ENCODE peak calls at places on chromosomes 5 and 9, in four cellular contexts. R, P, Q and Z are unnamed samples.

GRCh38 chr9:16131269-16131668 is 578.4 kb downstream of the CCDC171 start:
- DNase-seq in R (no peak), P (no peak), Q (no peak), Z (peak; percentile 45)

GRCh38 chr5:146369691-146370090 is 31.1 kb downstream of the POU4F3 start:
- DNase-seq in P (no peak), Q (no peak), R (no peak), Z (no peak)

GRCh38 chr5:16489322-16489791 is 23.8 kb upstream of the ZNF622 start:
- DNase-seq in R (peak; percentile 45), Q (no peak), P (peak; percentile 21), Z (peak; percentile 44)

GRCh38 chr5:160042674-160043073 is 33.7 kb downstream of the TTC1 start:
- DNase-seq in Q (no peak), R (no peak), P (no peak), Z (no peak)

GRCh38 chr5:39619161-39619818 is 194.5 kb upstream of the DAB2 start:
- DNase-seq in R (no peak), P (no peak), Q (no peak), Z (no peak)

GRCh38 chr5:132268698-132269551 is 11.4 kb downstream of the PDLIM4 start:
- DNase-seq in R (no peak), Q (peak; percentile 54), P (no peak), Z (no peak)

GRCh38 chr5:141680751-141681201 is 1.3 kb downstream of the ARAP3 start:
- DNase-seq in R (no peak), P (no peak), Q (peak; percentile 43), Z (peak; percentile 18)

GRCh38 chr5:40485021-40485998 is 194.4 kb upstream of the PTGER4 start:
- DNase-seq in Q (no peak), R (no peak), P (no peak), Z (peak; percentile 68)

GRCh38 chr5:25090818-25091217 is 446.0 kb upstream of the CDH10 start:
- DNase-seq in Q (no peak), R (no peak), P (no peak), Z (no peak)

GRCh38 chr5:40680741-40681350 is 1.1 kb downstream of the PTGER4 start:
- DNase-seq in R (no peak), Q (no peak), P (no peak), Z (peak; percentile 55)

GRCh38 chr5:124654418-124654817 is 92.0 kb downstream of the ZNF608 start:
- DNase-seq in P (no peak), R (no peak), Q (peak; percentile 36), Z (no peak)

GRCh38 chr5:168552146-168552545 is 23.0 kb downstream of the FBLL1 start:
- DNase-seq in Q (no peak), P (no peak), R (no peak), Z (no peak)

GRCh38 chr9:92631452-92632211 is 38.3 kb downstream of the IPPK start:
- DNase-seq in R (no peak), P (no peak), Q (no peak), Z (peak; percentile 49)

GRCh38 chr5:159469496-159470370 is 139.4 kb upstream of the IL12B start:
- DNase-seq in Q (no peak), P (no peak), R (no peak), Z (no peak)

GRCh38 chr5:131064669-131065371 is 100.2 kb downstream of the HINT1 start:
- DNase-seq in Q (no peak), R (no peak), P (no peak), Z (peak; percentile 49)

GRCh38 chr5:179559280-179560252 is 9.2 kb downstream of the RUFY1 start:
- DNase-seq in P (peak; percentile 99), Q (peak; percentile 52), R (peak; percentile 99), Z (no peak)

GRCh38 chr9:10232352-10232930 is 380.4 kb downstream of the PTPRD start:
- DNase-seq in R (no peak), Q (no peak), P (no peak), Z (peak; percentile 27)

GRCh38 chr9:34581318-34581717 is 8.2 kb downstream of the CNTFR start:
- DNase-seq in Q (no peak), P (no peak), R (no peak), Z (no peak)

GRCh38 chr5:91556-92263 is at the start of gene PLEKHG4B:
- DNase-seq in Q (no peak), R (peak; percentile 35), P (no peak), Z (no peak)

GRCh38 chr5:109563692-109564091 is 126.0 kb upstream of the MAN2A1 start:
- DNase-seq in Q (no peak), P (no peak), R (no peak), Z (no peak)

GRCh38 chr5:36637101-36637500 is 30.7 kb downstream of the SLC1A3 start:
- DNase-seq in P (no peak), R (no peak), Q (no peak), Z (no peak)

GRCh38 chr9:127444283-127444920 is 6.8 kb downstream of the RPL12 start:
- DNase-seq in Q (no peak), P (no peak), R (no peak), Z (peak; percentile 39)

GRCh38 chr9:90814355-90814754 is 12.7 kb downstream of the SYK start:
- DNase-seq in P (no peak), Q (no peak), R (no peak), Z (no peak)

GRCh38 chr5:144468542-144468941 is 297.9 kb downstream of the KCTD16 start:
- DNase-seq in P (no peak), R (no peak), Q (no peak), Z (no peak)

GRCh38 chr9:5559659-5560058 is 49.3 kb downstream of the PDCD1LG2 start:
- DNase-seq in R (no peak), Q (no peak), P (no peak), Z (no peak)

GRCh38 chr9:5560439-5560838 is 50.1 kb downstream of the PDCD1LG2 start:
- DNase-seq in Q (no peak), R (no peak), P (no peak), Z (no peak)

GRCh38 chr9:5554254-5554653 is 43.9 kb downstream of the PDCD1LG2 start:
- DNase-seq in Q (no peak), P (no peak), R (no peak), Z (no peak)

GRCh38 chr9:5556101-5556500 is 45.8 kb downstream of the PDCD1LG2 start:
- DNase-seq in P (no peak), R (no peak), Q (no peak), Z (no peak)

GRCh38 chr9:5557606-5558587 is 47.6 kb downstream of the PDCD1LG2 start:
- DNase-seq in P (no peak), R (no peak), Q (no peak), Z (peak; percentile 83)
- TF ChIP-seq MAX in P (no peak), R (no peak), Q (no peak), Z (peak; percentile 79)

GRCh38 chr5:72408602-72409001 is 88.4 kb downstream of the PTCD2 start:
- DNase-seq in P (no peak), R (no peak), Q (no peak), Z (no peak)

GRCh38 chr5:72410896-72411295 is 90.7 kb downstream of the PTCD2 start:
- DNase-seq in P (no peak), Q (no peak), R (no peak), Z (no peak)

GRCh38 chr5:72415926-72416325 is 91.3 kb downstream of the ZNF366 start:
- DNase-seq in Q (no peak), R (no peak), P (no peak), Z (no peak)

GRCh38 chr5:72408127-72408526 is 88.0 kb downstream of the PTCD2 start:
- DNase-seq in R (no peak), P (no peak), Q (no peak), Z (no peak)

DNA sequence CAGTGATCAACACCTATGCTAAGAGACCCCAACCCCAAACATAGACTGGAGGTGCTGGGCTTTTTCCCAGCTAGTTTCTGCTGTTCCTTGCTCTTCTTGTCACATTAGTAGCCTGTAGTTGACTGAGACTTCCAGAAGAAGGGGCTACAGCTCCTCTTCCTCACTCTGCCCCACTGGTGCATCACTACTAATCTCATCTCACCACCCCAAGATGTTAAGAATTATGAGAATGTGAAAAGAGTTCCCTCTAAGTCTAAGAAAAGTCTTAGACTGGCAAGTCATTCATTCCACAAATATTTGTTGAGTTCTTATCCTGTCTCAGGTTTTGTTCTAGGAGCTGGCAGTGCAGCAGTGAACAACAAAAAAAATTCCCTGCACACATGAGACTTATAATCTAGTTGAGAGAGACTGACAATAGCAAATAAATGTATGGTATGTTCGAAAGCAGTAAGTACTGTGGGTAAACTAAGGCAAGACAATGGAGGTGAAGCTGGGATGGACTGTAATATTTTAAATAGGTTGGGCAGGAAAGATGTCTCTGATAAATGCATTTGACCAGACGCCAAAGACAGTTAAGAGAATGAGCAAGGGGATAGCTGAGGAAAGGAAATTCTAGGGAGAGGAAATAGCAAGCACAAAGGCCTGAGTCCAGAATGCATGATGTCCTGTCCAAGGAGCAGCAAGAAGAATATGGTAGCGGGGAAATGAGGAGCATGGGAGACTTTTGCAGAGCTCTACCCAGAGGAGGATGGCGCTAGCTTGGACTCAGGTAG is 92.3 kb downstream of the PTCD2 start:
- DNase-seq in Q (no peak), R (no peak), P (no peak), Z (peak; percentile 26)
- TF ChIP-seq CTCF in Q (no peak), R (peak; percentile 18), P (no peak), Z (no peak)

GRCh38 chr9:123282343-123283047 is 14.1 kb upstream of the STRBP start:
- DNase-seq in P (peak; percentile 21), Q (no peak), R (peak; percentile 78), Z (no peak)
- TF ChIP-seq POLR2A in P (no peak), Q (no peak), R (no peak), Z (no peak)

GRCh38 chr9:121735065-121735791 is 83.8 kb downstream of the DAB2IP start:
- DNase-seq in Q (peak; percentile 34), R (peak; percentile 77), P (no peak), Z (peak; percentile 62)
- TF ChIP-seq MAX in Q (no peak), R (no peak), P (no peak), Z (no peak)

GRCh38 chr5:137778772-137779564 is 24.8 kb upstream of the HNRNPA0 start:
- DNase-seq in R (no peak), Q (peak; percentile 20), P (peak; percentile 44), Z (peak; percentile 51)
- TF ChIP-seq CTCF in R (peak; percentile 94), Q (peak; percentile 61), P (peak; percentile 58), Z (peak; percentile 58)